ENCODE peak calls at places on chromosomes 7 and 10, in four cellular contexts. One of them, this sample, is unnamed.
A peak's percentile ranks its signal among the peaks of the same experiment; 100 is the strongest.

GRCh38 chr10:22505923-22506685 is 160.8 kb downstream of the SPAG6 start:
- DNase-seq in B cell: peak; percentile 47
- DNase-seq in spleen: peak; percentile 86
- DNase-seq in naive thymus-derived CD8-positive, alpha-beta T cell: no peak
- DNase-seq in this sample: no peak

GRCh38 chr10:119412831-119413737 is 129.4 kb downstream of the RGS10 start:
- DNase-seq in B cell: no peak
- DNase-seq in spleen: no peak
- DNase-seq in naive thymus-derived CD8-positive, alpha-beta T cell: no peak
- DNase-seq in this sample: no peak

GRCh38 chr10:7117806-7118674 is 292.8 kb downstream of the SFMBT2 start:
- DNase-seq in B cell: no peak
- DNase-seq in naive thymus-derived CD8-positive, alpha-beta T cell: no peak
- DNase-seq in spleen: no peak
- DNase-seq in this sample: no peak

GRCh38 chr7:79620291-79620690 is 166.8 kb upstream of the MAGI2 start:
- DNase-seq in B cell: no peak
- DNase-seq in naive thymus-derived CD8-positive, alpha-beta T cell: no peak
- DNase-seq in spleen: no peak
- DNase-seq in this sample: no peak

GRCh38 chr7:20219446-20220292 is 2.5 kb upstream of the MACC1 start:
- DNase-seq in B cell: peak; percentile 88
- DNase-seq in naive thymus-derived CD8-positive, alpha-beta T cell: no peak
- DNase-seq in spleen: peak; percentile 92
- DNase-seq in this sample: no peak

GRCh38 chr10:72087392-72087968 is 871 bp downstream of the SPOCK2 start:
- DNase-seq in B cell: peak; percentile 73
- DNase-seq in naive thymus-derived CD8-positive, alpha-beta T cell: peak; percentile 80
- DNase-seq in spleen: peak; percentile 93
- DNase-seq in this sample: peak; percentile 55

GRCh38 chr7:3461923-3462322 is 160.9 kb downstream of the SDK1 start:
- DNase-seq in naive thymus-derived CD8-positive, alpha-beta T cell: peak; percentile 87
- DNase-seq in spleen: no peak
- DNase-seq in B cell: no peak
- DNase-seq in this sample: no peak

GRCh38 chr7:42677751-42678231 is 234.1 kb downstream of the C7orf25 start:
- DNase-seq in naive thymus-derived CD8-positive, alpha-beta T cell: no peak
- DNase-seq in spleen: no peak
- DNase-seq in B cell: no peak
- DNase-seq in this sample: no peak

GRCh38 chr10:79143879-79144278 is 75.1 kb downstream of the ZMIZ1 start:
- DNase-seq in B cell: no peak
- DNase-seq in spleen: no peak
- DNase-seq in naive thymus-derived CD8-positive, alpha-beta T cell: no peak
- DNase-seq in this sample: no peak

GRCh38 chr10:29150010-29150409 is 138.9 kb upstream of the LYZL1 start:
- DNase-seq in B cell: no peak
- DNase-seq in naive thymus-derived CD8-positive, alpha-beta T cell: no peak
- DNase-seq in spleen: no peak
- DNase-seq in this sample: no peak

GRCh38 chr7:40907286-40907685 is 772.5 kb downstream of the SUGCT start:
- DNase-seq in B cell: no peak
- DNase-seq in spleen: no peak
- DNase-seq in naive thymus-derived CD8-positive, alpha-beta T cell: no peak
- DNase-seq in this sample: no peak

GRCh38 chr7:95529701-95530100 is 44.0 kb downstream of the ASB4 start:
- DNase-seq in spleen: no peak
- DNase-seq in B cell: no peak
- DNase-seq in naive thymus-derived CD8-positive, alpha-beta T cell: no peak
- DNase-seq in this sample: no peak

GRCh38 chr10:117464176-117464575 is 78.4 kb upstream of the EMX2 start:
- DNase-seq in naive thymus-derived CD8-positive, alpha-beta T cell: no peak
- DNase-seq in B cell: no peak
- DNase-seq in spleen: no peak
- DNase-seq in this sample: no peak

GRCh38 chr10:30111340-30111980 is 52.1 kb upstream of the JCAD start:
- DNase-seq in spleen: no peak
- DNase-seq in B cell: no peak
- DNase-seq in naive thymus-derived CD8-positive, alpha-beta T cell: no peak
- DNase-seq in this sample: no peak

GRCh38 chr7:45446195-45446944 is 127.8 kb upstream of the ADCY1 start:
- DNase-seq in spleen: no peak
- DNase-seq in naive thymus-derived CD8-positive, alpha-beta T cell: no peak
- DNase-seq in B cell: no peak
- DNase-seq in this sample: no peak

GRCh38 chr10:43208147-43209063 is 58.5 kb downstream of the RASGEF1A start:
- DNase-seq in naive thymus-derived CD8-positive, alpha-beta T cell: peak; percentile 54
- DNase-seq in spleen: peak; percentile 70
- DNase-seq in B cell: no peak
- DNase-seq in this sample: no peak

GRCh38 chr10:47098964-47099363 is 187.7 kb downstream of the PTPN20 start:
- DNase-seq in spleen: no peak
- DNase-seq in B cell: no peak
- DNase-seq in naive thymus-derived CD8-positive, alpha-beta T cell: no peak
- DNase-seq in this sample: no peak

GRCh38 chr7:151491859-151492258 is 27.8 kb downstream of the RHEB start:
- DNase-seq in spleen: no peak
- DNase-seq in naive thymus-derived CD8-positive, alpha-beta T cell: no peak
- DNase-seq in B cell: no peak
- DNase-seq in this sample: no peak

GRCh38 chr7:142813262-142813661 is 41.6 kb upstream of the EPHB6 start:
- DNase-seq in B cell: no peak
- DNase-seq in naive thymus-derived CD8-positive, alpha-beta T cell: no peak
- DNase-seq in spleen: no peak
- DNase-seq in this sample: no peak

GRCh38 chr10:132715791-132716680 is 69.9 kb downstream of the NKX6-2 start:
- DNase-seq in spleen: peak; percentile 68
- DNase-seq in naive thymus-derived CD8-positive, alpha-beta T cell: peak; percentile 31
- DNase-seq in B cell: no peak
- DNase-seq in this sample: no peak

GRCh38 chr10:11160982-11161554 is 143.4 kb downstream of the CELF2 start:
- DNase-seq in B cell: peak; percentile 43
- DNase-seq in naive thymus-derived CD8-positive, alpha-beta T cell: no peak
- DNase-seq in spleen: no peak
- DNase-seq in this sample: no peak

GRCh38 chr10:3534433-3534832 is 250.6 kb downstream of the KLF6 start:
- DNase-seq in spleen: no peak
- DNase-seq in naive thymus-derived CD8-positive, alpha-beta T cell: no peak
- DNase-seq in B cell: no peak
- DNase-seq in this sample: no peak

GRCh38 chr7:37495574-37496184 is 47.0 kb upstream of the ELMO1 start:
- DNase-seq in B cell: peak; percentile 46
- DNase-seq in spleen: no peak
- DNase-seq in naive thymus-derived CD8-positive, alpha-beta T cell: no peak
- DNase-seq in this sample: no peak

GRCh38 chr10:79299397-79300370 is 47.6 kb upstream of the PPIF start:
- DNase-seq in naive thymus-derived CD8-positive, alpha-beta T cell: no peak
- DNase-seq in spleen: no peak
- DNase-seq in B cell: no peak
- DNase-seq in this sample: no peak

GRCh38 chr7:38070718-38071117 is 107.3 kb upstream of the STARD3NL start:
- DNase-seq in naive thymus-derived CD8-positive, alpha-beta T cell: no peak
- DNase-seq in B cell: no peak
- DNase-seq in spleen: no peak
- DNase-seq in this sample: peak; percentile 10

GRCh38 chr7:93877742-93878141 is 12.8 kb downstream of the TFPI2 start:
- DNase-seq in spleen: no peak
- DNase-seq in B cell: no peak
- DNase-seq in naive thymus-derived CD8-positive, alpha-beta T cell: no peak
- DNase-seq in this sample: no peak

GRCh38 chr7:74380720-74381119 is 73.0 kb upstream of the GTF2IRD1 start:
- DNase-seq in spleen: no peak
- DNase-seq in B cell: no peak
- DNase-seq in naive thymus-derived CD8-positive, alpha-beta T cell: no peak
- DNase-seq in this sample: no peak

GRCh38 chr10:49008056-49008455 is 68.4 kb upstream of the LRRC18 start:
- DNase-seq in B cell: no peak
- DNase-seq in naive thymus-derived CD8-positive, alpha-beta T cell: no peak
- DNase-seq in spleen: no peak
- DNase-seq in this sample: no peak

GRCh38 chr7:151131622-151132293 is 35.7 kb downstream of the GBX1 start:
- DNase-seq in B cell: no peak
- DNase-seq in spleen: no peak
- DNase-seq in naive thymus-derived CD8-positive, alpha-beta T cell: no peak
- DNase-seq in this sample: no peak

GRCh38 chr10:63539994-63540393 is 18.8 kb downstream of the REEP3 start:
- DNase-seq in naive thymus-derived CD8-positive, alpha-beta T cell: no peak
- DNase-seq in B cell: no peak
- DNase-seq in spleen: no peak
- DNase-seq in this sample: no peak

GRCh38 chr7:43491984-43492383 is 90.9 kb upstream of the STK17A start:
- DNase-seq in spleen: no peak
- DNase-seq in naive thymus-derived CD8-positive, alpha-beta T cell: no peak
- DNase-seq in B cell: no peak
- DNase-seq in this sample: no peak

GRCh38 chr7:92058040-92058439 is 76.2 kb downstream of the CYP51A1 start:
- DNase-seq in B cell: no peak
- DNase-seq in naive thymus-derived CD8-positive, alpha-beta T cell: no peak
- DNase-seq in spleen: no peak
- DNase-seq in this sample: no peak

GRCh38 chr10:79063071-79063491 is 5.7 kb upstream of the ZMIZ1 start:
- DNase-seq in naive thymus-derived CD8-positive, alpha-beta T cell: peak; percentile 18
- DNase-seq in B cell: no peak
- DNase-seq in spleen: peak; percentile 73
- DNase-seq in this sample: no peak

This sample was measured in GM12891.